ENCODE peak calls at places on chromosomes 12 and 14, in five cellular contexts. V, U, D, H and X are unnamed samples.

GRCh38 chr12:76144253-76144564 is 59.7 kb upstream of the NAP1L1 start:
- DNase-seq in V (peak; percentile 11), U (no peak), D (peak; percentile 41), H (no peak), X (no peak)

GRCh38 chr14:25009891-25010290 is 40.1 kb downstream of the STXBP6 start:
- DNase-seq in V (no peak), U (no peak), D (peak; percentile 81), H (no peak), X (no peak)

GRCh38 chr12:1122803-1123202 is 131.8 kb downstream of the ERC1 start:
- DNase-seq in V (no peak), U (no peak), D (no peak), H (no peak), X (no peak)

GRCh38 chr12:90023207-90023870 is 314.7 kb upstream of the ATP2B1 start:
- DNase-seq in V (no peak), U (no peak), D (no peak), H (no peak), X (no peak)

GRCh38 chr12:24770334-24770733 is 178.6 kb downstream of the BCAT1 start:
- DNase-seq in V (no peak), U (no peak), D (no peak), H (no peak), X (no peak)

GRCh38 chr14:54362089-54362504 is 34.7 kb upstream of the CDKN3 start:
- DNase-seq in V (no peak), U (no peak), D (no peak), H (no peak), X (no peak)

GRCh38 chr12:48980953-48981756 is 3.0 kb downstream of the WNT1 start:
- DNase-seq in V (no peak), U (peak; percentile 66), D (no peak), H (no peak), X (no peak)

GRCh38 chr14:21307641-21308040 is 27.8 kb downstream of the RPGRIP1 start:
- DNase-seq in V (no peak), U (peak; percentile 42), D (no peak), H (no peak), X (no peak)

GRCh38 chr12:2462087-2462486 is 332.7 kb upstream of the FKBP4 start:
- DNase-seq in V (no peak), U (no peak), D (no peak), H (no peak), X (no peak)

GRCh38 chr14:56797569-56798446 is 12.5 kb downstream of the OTX2 start:
- DNase-seq in V (no peak), U (no peak), D (no peak), H (no peak), X (no peak)

GRCh38 chr12:30985814-30986452 is 59.4 kb downstream of the TSPAN11 start:
- DNase-seq in V (peak; percentile 23), U (peak; percentile 74), D (peak; percentile 55), H (no peak), X (no peak)

GRCh38 chr14:74792249-74793039 is 29.3 kb downstream of the YLPM1 start:
- DNase-seq in V (no peak), U (no peak), D (no peak), H (no peak), X (no peak)

GRCh38 chr14:74794947-74795346 is 31.8 kb downstream of the YLPM1 start:
- DNase-seq in V (no peak), U (no peak), D (no peak), H (no peak), X (no peak)

DNA sequence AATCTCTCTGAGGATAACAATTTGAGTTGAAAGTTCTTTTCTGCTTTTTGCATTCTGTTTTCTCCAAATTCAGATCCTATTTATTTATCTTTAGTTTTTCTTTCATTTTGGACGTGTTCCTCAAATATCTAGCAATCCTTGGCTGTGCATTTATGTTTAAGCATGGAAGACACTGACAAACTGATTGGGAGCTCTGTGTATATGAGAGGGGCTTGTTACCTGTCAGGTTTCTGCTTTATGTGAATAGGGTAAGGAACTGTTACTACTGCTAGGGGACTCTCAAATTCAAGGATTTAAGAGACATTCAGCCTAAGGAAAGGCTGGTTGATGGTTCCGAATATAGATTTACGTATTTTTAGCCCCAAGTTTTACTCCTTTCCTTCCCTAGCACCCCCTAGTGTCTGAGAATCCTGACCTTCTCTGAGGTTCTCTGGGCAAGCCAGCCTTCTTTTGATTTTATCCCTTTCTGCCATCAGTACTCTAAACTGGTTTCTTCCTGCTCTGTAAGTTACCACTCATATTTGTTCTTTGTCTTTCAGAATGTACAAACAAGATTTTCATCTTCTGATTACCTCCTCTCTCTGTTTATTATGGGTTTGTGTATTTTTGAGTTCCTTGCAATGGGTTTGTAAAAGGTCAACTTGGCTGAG is 30.5 kb downstream of the YLPM1 start:
- DNase-seq in V (no peak), U (peak; percentile 17), D (peak; percentile 36), H (no peak), X (no peak)
- TF ChIP-seq CTCF in V (peak; percentile 18), U (no peak), D (peak; percentile 53), H (no peak), X (peak; percentile 48)

GRCh38 chr14:79809849-79810612 is 401.3 kb downstream of the DIO2 start:
- DNase-seq in V (peak; percentile 11), U (no peak), D (no peak), H (no peak), X (no peak)
- TF ChIP-seq CTCF in V (peak; percentile 6), U (no peak), D (no peak), H (no peak), X (peak; percentile 64)

GRCh38 chr12:116771651-116772050 is 33.5 kb downstream of the RNFT2 start:
- DNase-seq in V (no peak), U (no peak), D (no peak), H (no peak), X (no peak)

GRCh38 chr12:116774020-116774419 is 35.9 kb downstream of the RNFT2 start:
- DNase-seq in V (no peak), U (no peak), D (no peak), H (no peak), X (no peak)

DNA sequence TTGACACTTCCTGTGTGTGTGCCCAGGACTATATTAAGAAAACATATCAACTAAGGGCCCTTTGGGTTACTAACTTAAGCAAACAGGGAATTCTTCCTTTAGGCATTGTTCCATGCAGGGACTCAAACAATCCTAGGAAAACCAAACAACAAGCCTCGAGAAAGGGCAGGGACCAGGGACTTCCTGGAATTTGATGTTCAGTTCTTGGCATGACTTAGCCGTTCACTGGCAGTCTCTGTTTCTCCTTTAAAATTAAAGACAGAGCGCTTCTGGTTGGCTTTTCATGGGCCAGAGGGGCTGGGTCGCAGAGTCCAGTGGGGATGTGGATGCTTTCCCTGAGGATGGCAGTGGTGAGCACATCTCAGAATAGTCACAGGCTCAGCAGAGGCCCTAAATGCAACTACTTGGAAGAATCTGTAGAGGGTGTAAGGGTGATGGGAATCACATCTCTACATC is 35.2 kb downstream of the RNFT2 start:
- DNase-seq in V (no peak), U (no peak), D (peak; percentile 22), H (no peak), X (no peak)
- TF ChIP-seq CTCF in V (peak; percentile 8), U (no peak), D (no peak), H (no peak), X (no peak)

GRCh38 chr14:74246561-74246960 is 7.3 kb downstream of the VSX2 start:
- DNase-seq in V (no peak), U (no peak), D (no peak), H (no peak), X (no peak)

GRCh38 chr14:74249433-74250375 is 10.5 kb downstream of the VSX2 start:
- DNase-seq in V (no peak), U (no peak), D (no peak), H (no peak), X (no peak)

GRCh38 chr14:74245292-74245691 is 6.0 kb downstream of the VSX2 start:
- DNase-seq in V (no peak), U (no peak), D (no peak), H (no peak), X (no peak)

GRCh38 chr14:74251546-74252030 is 12.3 kb downstream of the VSX2 start:
- DNase-seq in V (peak; percentile 79), U (peak; percentile 85), D (peak; percentile 84), H (peak; percentile 46), X (no peak)

DNA sequence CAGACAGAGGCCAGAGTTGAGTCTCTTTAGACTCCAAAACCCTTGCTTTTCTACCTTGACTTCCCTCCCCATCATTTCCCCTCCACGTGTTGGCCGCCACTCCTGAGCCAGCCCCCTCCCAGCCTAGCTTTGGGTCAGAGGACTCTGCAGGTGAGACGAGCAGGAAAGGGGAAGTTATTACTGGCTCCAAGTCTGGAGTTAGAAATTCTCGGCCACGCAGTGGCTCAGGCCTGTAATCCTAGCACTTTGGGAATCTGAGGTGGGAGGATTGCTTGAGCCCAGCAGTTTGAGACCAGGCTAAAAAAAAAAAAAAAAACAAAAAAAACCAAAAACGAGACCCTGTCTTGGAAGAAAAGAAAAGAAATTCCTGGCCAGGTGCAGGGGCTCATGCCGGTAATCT is 8.8 kb downstream of the VSX2 start:
- DNase-seq in V (no peak), U (no peak), D (no peak), H (no peak), X (no peak)
- TF ChIP-seq CTCF in V (no peak), U (no peak), D (no peak), H (no peak), X (no peak)

GRCh38 chr12:112788205-112788604 is 3.3 kb upstream of the RPH3A start:
- DNase-seq in V (no peak), U (no peak), D (no peak), H (no peak), X (no peak)
- TF ChIP-seq CTCF in V (no peak), U (no peak), D (no peak), H (no peak), X (peak; percentile 44)

GRCh38 chr14:92597873-92598548 is 84.4 kb downstream of the RIN3 start:
- DNase-seq in V (no peak), U (no peak), D (no peak), H (no peak), X (no peak)

GRCh38 chr14:92598549-92598905 is 84.9 kb downstream of the RIN3 start:
- DNase-seq in V (no peak), U (no peak), D (no peak), H (no peak), X (no peak)

GRCh38 chr14:92595267-92595666 is 81.7 kb downstream of the RIN3 start:
- DNase-seq in V (no peak), U (no peak), D (no peak), H (no peak), X (no peak)

GRCh38 chr14:92599786-92600185 is 86.2 kb downstream of the RIN3 start:
- DNase-seq in V (no peak), U (no peak), D (no peak), H (no peak), X (no peak)

GRCh38 chr14:92596328-92596943 is 82.9 kb downstream of the RIN3 start:
- DNase-seq in V (no peak), U (no peak), D (no peak), H (no peak), X (no peak)
- TF ChIP-seq CTCF in V (no peak), U (no peak), D (no peak), H (no peak), X (peak; percentile 38)

GRCh38 chr12:47139010-47139681 is 59.4 kb upstream of the AMIGO2 start:
- DNase-seq in V (no peak), U (no peak), D (no peak), H (no peak), X (no peak)

GRCh38 chr12:47135578-47135977 is 55.8 kb upstream of the AMIGO2 start:
- DNase-seq in V (no peak), U (no peak), D (no peak), H (no peak), X (no peak)

GRCh38 chr12:47133981-47134380 is 54.2 kb upstream of the AMIGO2 start:
- DNase-seq in V (no peak), U (no peak), D (no peak), H (no peak), X (no peak)
- TF ChIP-seq CTCF in V (no peak), U (no peak), D (no peak), H (no peak), X (no peak)